ENCODE peak calls at places on chromosomes 12 and 14, in seven cellular contexts. X, J, Z, R, L, Y and P are unnamed samples.

GRCh38 chr14:96792003-96792402 is 5.2 kb upstream of the VRK1 start:
- DNase-seq in X (peak), J (no peak), Z (no peak), R (no peak), L (no peak), Y (no peak), P (no peak)

GRCh38 chr14:22597771-22598098 is 365 bp upstream of the ABHD4 start:
- DNase-seq in X (no peak), J (no peak), Z (no peak), R (no peak), L (no peak), Y (no peak), P (no peak)

GRCh38 chr12:96241484-96242256 is 47.5 kb downstream of the ELK3 start:
- DNase-seq in X (peak), J (no peak), Z (no peak), R (peak), L (peak), Y (no peak), P (no peak)

GRCh38 chr12:68844318-68844745 is 36.4 kb downstream of the MDM2 start:
- DNase-seq in X (no peak), J (no peak), Z (no peak), R (no peak), L (no peak), Y (no peak), P (peak)

GRCh38 chr12:46107591-46107990 is 117.2 kb upstream of the SCAF11 start:
- DNase-seq in X (no peak), J (no peak), Z (no peak), R (no peak), L (no peak), Y (no peak), P (no peak)

GRCh38 chr14:101363261-101363555 is 198.1 kb upstream of the DIO3 start:
- DNase-seq in X (no peak), J (no peak), Z (no peak), R (no peak), L (no peak), Y (no peak), P (no peak)

GRCh38 chr14:38078393-38078792 is 129.3 kb upstream of the SSTR1 start:
- DNase-seq in X (no peak), J (peak), Z (no peak), R (no peak), L (no peak), Y (peak), P (peak)

GRCh38 chr12:90987520-90987919 is 17.3 kb downstream of the EPYC start:
- DNase-seq in X (no peak), J (no peak), Z (no peak), R (no peak), L (no peak), Y (no peak), P (no peak)

GRCh38 chr14:84825481-84825880 is 704.5 kb upstream of the FLRT2 start:
- DNase-seq in X (peak), J (no peak), Z (no peak), R (no peak), L (no peak), Y (no peak), P (no peak)

GRCh38 chr12:113137861-113138783 is 2.6 kb upstream of the RASAL1 start:
- DNase-seq in X (no peak), J (no peak), Z (no peak), R (no peak), L (no peak), Y (no peak), P (peak)

GRCh38 chr12:65308601-65309071 is 30.2 kb downstream of the MSRB3 start:
- DNase-seq in X (peak), J (no peak), Z (no peak), R (no peak), L (no peak), Y (no peak), P (no peak)

GRCh38 chr12:104596876-104597833 is 140.4 kb downstream of the CHST11 start:
- DNase-seq in X (no peak), J (no peak), Z (no peak), R (no peak), L (no peak), Y (no peak), P (no peak)

GRCh38 chr12:27001663-27002062 is 12.5 kb downstream of the TM7SF3 start:
- DNase-seq in X (no peak), J (no peak), Z (no peak), R (no peak), L (no peak), Y (no peak), P (no peak)

GRCh38 chr14:102086346-102086971 is 385 bp downstream of the HSP90AA1 start:
- DNase-seq in X (peak), J (no peak), Z (no peak), R (peak), L (peak), Y (no peak), P (peak)

GRCh38 chr14:91284791-91285548 is 40.5 kb upstream of the GPR68 start:
- DNase-seq in X (no peak), J (no peak), Z (no peak), R (no peak), L (no peak), Y (no peak), P (no peak)

GRCh38 chr12:131894981-131895639 is 688 bp downstream of the ULK1 start:
- DNase-seq in X (peak), J (no peak), Z (no peak), R (no peak), L (no peak), Y (no peak), P (no peak)

GRCh38 chr12:124518051-124518932 is 49.1 kb downstream of the NCOR2 start:
- DNase-seq in X (peak), J (peak), Z (peak), R (no peak), L (no peak), Y (peak), P (peak)

GRCh38 chr14:75877292-75877691 is 104.5 kb downstream of the TGFB3 start:
- DNase-seq in X (peak), J (no peak), Z (no peak), R (no peak), L (no peak), Y (no peak), P (no peak)

GRCh38 chr14:100393362-100393761 is 70.2 kb downstream of the SLC25A47 start:
- DNase-seq in X (no peak), J (no peak), Z (no peak), R (no peak), L (no peak), Y (peak), P (no peak)

GRCh38 chr14:51576899-51577298 is 74.8 kb upstream of the FRMD6 start:
- DNase-seq in X (peak), J (no peak), Z (no peak), R (no peak), L (no peak), Y (no peak), P (no peak)

GRCh38 chr14:79357307-79357706 is 854.0 kb downstream of the DIO2 start:
- DNase-seq in X (no peak), J (no peak), Z (no peak), R (no peak), L (no peak), Y (no peak), P (no peak)

GRCh38 chr12:57614178-57614947 is 3.1 kb downstream of the ARHGEF25 start:
- DNase-seq in X (peak), J (no peak), Z (peak), R (no peak), L (peak), Y (peak), P (no peak)

GRCh38 chr14:105894978-105895881 is 368.8 kb downstream of the TMEM121 start:
- DNase-seq in X (no peak), J (no peak), Z (peak), R (no peak), L (no peak), Y (no peak), P (no peak)

GRCh38 chr12:115710104-115710564 is 567.4 kb downstream of the MED13L start:
- DNase-seq in X (peak), J (no peak), Z (no peak), R (no peak), L (no peak), Y (no peak), P (peak)

GRCh38 chr12:76241371-76241770 is 106.8 kb downstream of the BBS10 start:
- DNase-seq in X (no peak), J (no peak), Z (no peak), R (no peak), L (no peak), Y (no peak), P (no peak)

GRCh38 chr12:3250576-3250975 is 173.4 kb downstream of the TSPAN9 start:
- DNase-seq in X (no peak), J (no peak), Z (peak), R (no peak), L (no peak), Y (no peak), P (no peak)

GRCh38 chr12:570237-570925 is 92.9 kb downstream of the NINJ2 start:
- DNase-seq in X (peak), J (no peak), Z (peak), R (no peak), L (no peak), Y (no peak), P (peak)

GRCh38 chr12:82040987-82041743 is 282.0 kb upstream of the PPFIA2 start:
- DNase-seq in X (no peak), J (no peak), Z (no peak), R (no peak), L (no peak), Y (no peak), P (no peak)

GRCh38 chr12:124506145-124506831 is 61.1 kb downstream of the NCOR2 start:
- DNase-seq in X (peak), J (no peak), Z (peak), R (no peak), L (no peak), Y (peak), P (peak)